ENCODE peak calls at places on chromosome 1, in eight cellular contexts. One of them, this sample, is unnamed.
A peak's percentile ranks its signal among the peaks of the same experiment; 100 is the strongest.

GRCh38 chr1:16721871-16722641 is 18.3 kb upstream of the RNU1-4 start:
- DNase-seq in GM23248: no peak
- DNase-seq in stimulated activated CD4-positive, alpha-beta T cell treated with anti-CD3 and anti-CD28 coated beads, Interleukin-1b, Interleukin-23, amount 100 ng/mL, for 1 hour: no peak
- DNase-seq in MCF 10A: no peak
- DNase-seq in activated CD4-positive, alpha-beta memory T cell treated with anti-CD3 and anti-CD28 coated beads, Interleukin-2, amount 10 ng/mL, durations not matched to agents 7 days and 5 days: peak; percentile 12
- DNase-seq in dermis microvascular lymphatic vessel endothelial cell: no peak
- DNase-seq in choroid plexus epithelial cell: no peak
- DNase-seq in MV-4-11: no peak
- DNase-seq in this sample: no peak

GRCh38 chr1:113808450-113809195 is 3.7 kb downstream of the RSBN1 start:
- DNase-seq in GM23248: peak; percentile 50
- DNase-seq in stimulated activated CD4-positive, alpha-beta T cell treated with anti-CD3 and anti-CD28 coated beads, Interleukin-1b, Interleukin-23, amount 100 ng/mL, for 1 hour: no peak
- DNase-seq in MCF 10A: no peak
- DNase-seq in activated CD4-positive, alpha-beta memory T cell treated with anti-CD3 and anti-CD28 coated beads, Interleukin-2, amount 10 ng/mL, durations not matched to agents 7 days and 5 days: no peak
- DNase-seq in dermis microvascular lymphatic vessel endothelial cell: no peak
- DNase-seq in choroid plexus epithelial cell: no peak
- DNase-seq in MV-4-11: no peak
- DNase-seq in this sample: no peak

GRCh38 chr1:226149806-226150205 is 36.7 kb downstream of the ACBD3 start:
- DNase-seq in GM23248: peak; percentile 44
- DNase-seq in stimulated activated CD4-positive, alpha-beta T cell treated with anti-CD3 and anti-CD28 coated beads, Interleukin-1b, Interleukin-23, amount 100 ng/mL, for 1 hour: no peak
- DNase-seq in MCF 10A: peak; percentile 34
- DNase-seq in activated CD4-positive, alpha-beta memory T cell treated with anti-CD3 and anti-CD28 coated beads, Interleukin-2, amount 10 ng/mL, durations not matched to agents 7 days and 5 days: no peak
- DNase-seq in dermis microvascular lymphatic vessel endothelial cell: no peak
- DNase-seq in choroid plexus epithelial cell: peak; percentile 66
- DNase-seq in MV-4-11: peak; percentile 38
- DNase-seq in this sample: no peak

GRCh38 chr1:184672013-184672726 is 82.5 kb downstream of the EDEM3 start:
- DNase-seq in GM23248: peak; percentile 6
- DNase-seq in stimulated activated CD4-positive, alpha-beta T cell treated with anti-CD3 and anti-CD28 coated beads, Interleukin-1b, Interleukin-23, amount 100 ng/mL, for 1 hour: no peak
- DNase-seq in MCF 10A: no peak
- DNase-seq in activated CD4-positive, alpha-beta memory T cell treated with anti-CD3 and anti-CD28 coated beads, Interleukin-2, amount 10 ng/mL, durations not matched to agents 7 days and 5 days: no peak
- DNase-seq in dermis microvascular lymphatic vessel endothelial cell: no peak
- DNase-seq in choroid plexus epithelial cell: no peak
- DNase-seq in MV-4-11: no peak
- DNase-seq in this sample: no peak

GRCh38 chr1:65148548-65149390 is 766 bp downstream of the AK4 start:
- DNase-seq in GM23248: peak; percentile 76
- DNase-seq in stimulated activated CD4-positive, alpha-beta T cell treated with anti-CD3 and anti-CD28 coated beads, Interleukin-1b, Interleukin-23, amount 100 ng/mL, for 1 hour: no peak
- DNase-seq in MCF 10A: peak; percentile 58
- DNase-seq in activated CD4-positive, alpha-beta memory T cell treated with anti-CD3 and anti-CD28 coated beads, Interleukin-2, amount 10 ng/mL, durations not matched to agents 7 days and 5 days: peak; percentile 62
- DNase-seq in dermis microvascular lymphatic vessel endothelial cell: peak; percentile 27
- DNase-seq in choroid plexus epithelial cell: peak; percentile 17
- DNase-seq in MV-4-11: no peak
- DNase-seq in this sample: no peak

GRCh38 chr1:97797403-97798183 is 123.2 kb downstream of the DPYD start:
- DNase-seq in GM23248: peak; percentile 79
- DNase-seq in stimulated activated CD4-positive, alpha-beta T cell treated with anti-CD3 and anti-CD28 coated beads, Interleukin-1b, Interleukin-23, amount 100 ng/mL, for 1 hour: no peak
- DNase-seq in MCF 10A: no peak
- DNase-seq in activated CD4-positive, alpha-beta memory T cell treated with anti-CD3 and anti-CD28 coated beads, Interleukin-2, amount 10 ng/mL, durations not matched to agents 7 days and 5 days: no peak
- DNase-seq in dermis microvascular lymphatic vessel endothelial cell: peak; percentile 64
- DNase-seq in choroid plexus epithelial cell: peak; percentile 42
- DNase-seq in MV-4-11: no peak
- DNase-seq in this sample: peak; percentile 14

GRCh38 chr1:119448112-119448511 is 33.2 kb downstream of the HSD3B2 start:
- DNase-seq in GM23248: peak; percentile 8
- DNase-seq in stimulated activated CD4-positive, alpha-beta T cell treated with anti-CD3 and anti-CD28 coated beads, Interleukin-1b, Interleukin-23, amount 100 ng/mL, for 1 hour: no peak
- DNase-seq in MCF 10A: peak; percentile 27
- DNase-seq in activated CD4-positive, alpha-beta memory T cell treated with anti-CD3 and anti-CD28 coated beads, Interleukin-2, amount 10 ng/mL, durations not matched to agents 7 days and 5 days: no peak
- DNase-seq in dermis microvascular lymphatic vessel endothelial cell: no peak
- DNase-seq in choroid plexus epithelial cell: no peak
- DNase-seq in MV-4-11: no peak
- DNase-seq in this sample: no peak

GRCh38 chr1:3504823-3505155 is 50.3 kb downstream of the ARHGEF16 start:
- DNase-seq in GM23248: peak; percentile 35
- DNase-seq in stimulated activated CD4-positive, alpha-beta T cell treated with anti-CD3 and anti-CD28 coated beads, Interleukin-1b, Interleukin-23, amount 100 ng/mL, for 1 hour: no peak
- DNase-seq in MCF 10A: no peak
- DNase-seq in activated CD4-positive, alpha-beta memory T cell treated with anti-CD3 and anti-CD28 coated beads, Interleukin-2, amount 10 ng/mL, durations not matched to agents 7 days and 5 days: no peak
- DNase-seq in dermis microvascular lymphatic vessel endothelial cell: peak; percentile 56
- DNase-seq in choroid plexus epithelial cell: peak; percentile 18
- DNase-seq in MV-4-11: no peak
- DNase-seq in this sample: no peak

GRCh38 chr1:85473390-85473789 is 8.4 kb upstream of the DDAH1 start:
- DNase-seq in GM23248: peak; percentile 60
- DNase-seq in stimulated activated CD4-positive, alpha-beta T cell treated with anti-CD3 and anti-CD28 coated beads, Interleukin-1b, Interleukin-23, amount 100 ng/mL, for 1 hour: no peak
- DNase-seq in MCF 10A: peak; percentile 93
- DNase-seq in activated CD4-positive, alpha-beta memory T cell treated with anti-CD3 and anti-CD28 coated beads, Interleukin-2, amount 10 ng/mL, durations not matched to agents 7 days and 5 days: no peak
- DNase-seq in dermis microvascular lymphatic vessel endothelial cell: no peak
- DNase-seq in choroid plexus epithelial cell: peak; percentile 60
- DNase-seq in MV-4-11: peak; percentile 61
- DNase-seq in this sample: no peak

GRCh38 chr1:214277704-214278635 is 3.0 kb upstream of the SMYD2 start:
- DNase-seq in GM23248: peak; percentile 38
- DNase-seq in stimulated activated CD4-positive, alpha-beta T cell treated with anti-CD3 and anti-CD28 coated beads, Interleukin-1b, Interleukin-23, amount 100 ng/mL, for 1 hour: no peak
- DNase-seq in MCF 10A: no peak
- DNase-seq in activated CD4-positive, alpha-beta memory T cell treated with anti-CD3 and anti-CD28 coated beads, Interleukin-2, amount 10 ng/mL, durations not matched to agents 7 days and 5 days: no peak
- DNase-seq in dermis microvascular lymphatic vessel endothelial cell: no peak
- DNase-seq in choroid plexus epithelial cell: no peak
- DNase-seq in MV-4-11: no peak
- DNase-seq in this sample: no peak

GRCh38 chr1:4307468-4307845 is 347.0 kb upstream of the AJAP1 start:
- DNase-seq in GM23248: no peak
- DNase-seq in stimulated activated CD4-positive, alpha-beta T cell treated with anti-CD3 and anti-CD28 coated beads, Interleukin-1b, Interleukin-23, amount 100 ng/mL, for 1 hour: no peak
- DNase-seq in MCF 10A: no peak
- DNase-seq in activated CD4-positive, alpha-beta memory T cell treated with anti-CD3 and anti-CD28 coated beads, Interleukin-2, amount 10 ng/mL, durations not matched to agents 7 days and 5 days: no peak
- DNase-seq in dermis microvascular lymphatic vessel endothelial cell: no peak
- DNase-seq in choroid plexus epithelial cell: peak; percentile 0
- DNase-seq in MV-4-11: no peak
- DNase-seq in this sample: no peak

GRCh38 chr1:6385673-6386191 is 7.8 kb downstream of the ACOT7 start:
- DNase-seq in GM23248: peak; percentile 78
- DNase-seq in stimulated activated CD4-positive, alpha-beta T cell treated with anti-CD3 and anti-CD28 coated beads, Interleukin-1b, Interleukin-23, amount 100 ng/mL, for 1 hour: no peak
- DNase-seq in MCF 10A: peak; percentile 97
- DNase-seq in activated CD4-positive, alpha-beta memory T cell treated with anti-CD3 and anti-CD28 coated beads, Interleukin-2, amount 10 ng/mL, durations not matched to agents 7 days and 5 days: no peak
- DNase-seq in dermis microvascular lymphatic vessel endothelial cell: peak; percentile 70
- DNase-seq in choroid plexus epithelial cell: peak; percentile 88
- DNase-seq in MV-4-11: no peak
- DNase-seq in this sample: no peak

GRCh38 chr1:67869233-67869632 is 36.0 kb upstream of the GNG12 start:
- DNase-seq in GM23248: no peak
- DNase-seq in stimulated activated CD4-positive, alpha-beta T cell treated with anti-CD3 and anti-CD28 coated beads, Interleukin-1b, Interleukin-23, amount 100 ng/mL, for 1 hour: no peak
- DNase-seq in MCF 10A: no peak
- DNase-seq in activated CD4-positive, alpha-beta memory T cell treated with anti-CD3 and anti-CD28 coated beads, Interleukin-2, amount 10 ng/mL, durations not matched to agents 7 days and 5 days: no peak
- DNase-seq in dermis microvascular lymphatic vessel endothelial cell: no peak
- DNase-seq in choroid plexus epithelial cell: no peak
- DNase-seq in MV-4-11: no peak
- DNase-seq in this sample: no peak

GRCh38 chr1:203367051-203367450 is 16.1 kb upstream of the FMOD start:
- DNase-seq in GM23248: no peak
- DNase-seq in stimulated activated CD4-positive, alpha-beta T cell treated with anti-CD3 and anti-CD28 coated beads, Interleukin-1b, Interleukin-23, amount 100 ng/mL, for 1 hour: no peak
- DNase-seq in MCF 10A: no peak
- DNase-seq in activated CD4-positive, alpha-beta memory T cell treated with anti-CD3 and anti-CD28 coated beads, Interleukin-2, amount 10 ng/mL, durations not matched to agents 7 days and 5 days: no peak
- DNase-seq in dermis microvascular lymphatic vessel endothelial cell: no peak
- DNase-seq in choroid plexus epithelial cell: no peak
- DNase-seq in MV-4-11: no peak
- DNase-seq in this sample: no peak

GRCh38 chr1:228050571-228051181 is 31.8 kb upstream of the ARF1 start:
- DNase-seq in GM23248: no peak
- DNase-seq in stimulated activated CD4-positive, alpha-beta T cell treated with anti-CD3 and anti-CD28 coated beads, Interleukin-1b, Interleukin-23, amount 100 ng/mL, for 1 hour: no peak
- DNase-seq in MCF 10A: no peak
- DNase-seq in activated CD4-positive, alpha-beta memory T cell treated with anti-CD3 and anti-CD28 coated beads, Interleukin-2, amount 10 ng/mL, durations not matched to agents 7 days and 5 days: no peak
- DNase-seq in dermis microvascular lymphatic vessel endothelial cell: no peak
- DNase-seq in choroid plexus epithelial cell: no peak
- DNase-seq in MV-4-11: no peak
- DNase-seq in this sample: no peak

GRCh38 chr1:203999618-204000017 is 73.3 kb upstream of the SOX13 start:
- DNase-seq in GM23248: no peak
- DNase-seq in stimulated activated CD4-positive, alpha-beta T cell treated with anti-CD3 and anti-CD28 coated beads, Interleukin-1b, Interleukin-23, amount 100 ng/mL, for 1 hour: no peak
- DNase-seq in MCF 10A: no peak
- DNase-seq in activated CD4-positive, alpha-beta memory T cell treated with anti-CD3 and anti-CD28 coated beads, Interleukin-2, amount 10 ng/mL, durations not matched to agents 7 days and 5 days: no peak
- DNase-seq in dermis microvascular lymphatic vessel endothelial cell: no peak
- DNase-seq in choroid plexus epithelial cell: no peak
- DNase-seq in MV-4-11: no peak
- DNase-seq in this sample: no peak

GRCh38 chr1:154182342-154183044 is 9.4 kb downstream of the TPM3 start:
- DNase-seq in GM23248: peak; percentile 89
- DNase-seq in stimulated activated CD4-positive, alpha-beta T cell treated with anti-CD3 and anti-CD28 coated beads, Interleukin-1b, Interleukin-23, amount 100 ng/mL, for 1 hour: no peak
- DNase-seq in MCF 10A: peak; percentile 86
- DNase-seq in activated CD4-positive, alpha-beta memory T cell treated with anti-CD3 and anti-CD28 coated beads, Interleukin-2, amount 10 ng/mL, durations not matched to agents 7 days and 5 days: peak; percentile 87
- DNase-seq in dermis microvascular lymphatic vessel endothelial cell: peak; percentile 80
- DNase-seq in choroid plexus epithelial cell: no peak
- DNase-seq in MV-4-11: peak; percentile 91
- DNase-seq in this sample: no peak

GRCh38 chr1:101739826-101740330 is 256.8 kb downstream of the OLFM3 start:
- DNase-seq in GM23248: no peak
- DNase-seq in stimulated activated CD4-positive, alpha-beta T cell treated with anti-CD3 and anti-CD28 coated beads, Interleukin-1b, Interleukin-23, amount 100 ng/mL, for 1 hour: no peak
- DNase-seq in MCF 10A: no peak
- DNase-seq in activated CD4-positive, alpha-beta memory T cell treated with anti-CD3 and anti-CD28 coated beads, Interleukin-2, amount 10 ng/mL, durations not matched to agents 7 days and 5 days: no peak
- DNase-seq in dermis microvascular lymphatic vessel endothelial cell: no peak
- DNase-seq in choroid plexus epithelial cell: no peak
- DNase-seq in MV-4-11: no peak
- DNase-seq in this sample: no peak

This sample was measured in glomerular endothelial cell.